ENCODE peak calls at places on chromosomes 6 and 20, in seven cellular contexts. D, G, N, Y, C, T and X are unnamed samples.

GRCh38 chr6:153074761-153075160 is 56.3 kb downstream of the RGS17 start:
- DNase-seq in D (no peak), G (no peak), N (no peak), Y (no peak), C (no peak), T (no peak), X (peak)

GRCh38 chr6:28489366-28490190 is 26.0 kb downstream of the GPX6 start:
- DNase-seq in D (peak), G (peak), N (no peak), Y (peak), C (peak), T (peak), X (peak)

GRCh38 chr6:157268835-157269234 is 54.5 kb downstream of the TMEM242 start:
- DNase-seq in D (no peak), G (no peak), N (no peak), Y (no peak), C (no peak), T (no peak), X (no peak)

GRCh38 chr6:135605278-135605790 is 107.8 kb upstream of the AHI1 start:
- DNase-seq in D (no peak), G (no peak), N (no peak), Y (no peak), C (no peak), T (no peak), X (no peak)

GRCh38 chr6:39350723-39351505 is 28.4 kb upstream of the KCNK16 start:
- DNase-seq in D (no peak), G (no peak), N (no peak), Y (no peak), C (no peak), T (no peak), X (no peak)

GRCh38 chr6:14784596-14785360 is 461.1 kb upstream of the JARID2 start:
- DNase-seq in D (no peak), G (no peak), N (no peak), Y (peak), C (no peak), T (peak), X (no peak)

GRCh38 chr6:74596586-74596985 is 609.3 kb downstream of the COL12A1 start:
- DNase-seq in D (no peak), G (no peak), N (no peak), Y (no peak), C (no peak), T (no peak), X (no peak)

GRCh38 chr6:149132336-149132735 is 185.2 kb upstream of the TAB2 start:
- DNase-seq in D (no peak), G (no peak), N (no peak), Y (no peak), C (no peak), T (no peak), X (no peak)

GRCh38 chr20:32443386-32443974 is 85.3 kb downstream of the ASXL1 start:
- DNase-seq in D (no peak), G (no peak), N (no peak), Y (no peak), C (no peak), T (peak), X (no peak)

GRCh38 chr6:109918227-109918626 is 59.9 kb upstream of the GPR6 start:
- DNase-seq in D (no peak), G (no peak), N (no peak), Y (no peak), C (no peak), T (no peak), X (no peak)

GRCh38 chr6:139271056-139271455 is 20.7 kb downstream of the TXLNB start:
- DNase-seq in D (no peak), G (no peak), N (peak), Y (no peak), C (no peak), T (no peak), X (no peak)

GRCh38 chr6:17101422-17102257 is at the start of gene STMND1:
- DNase-seq in D (no peak), G (no peak), N (peak), Y (no peak), C (no peak), T (no peak), X (no peak)

GRCh38 chr6:11424395-11425050 is 113.0 kb upstream of the TMEM170B start:
- DNase-seq in D (no peak), G (peak), N (peak), Y (no peak), C (no peak), T (no peak), X (no peak)

GRCh38 chr6:49646130-49646824 is 9.6 kb upstream of the RHAG start:
- DNase-seq in D (no peak), G (no peak), N (no peak), Y (no peak), C (no peak), T (no peak), X (no peak)

GRCh38 chr20:62129731-62130531 is 7.7 kb downstream of the LSM14B start:
- DNase-seq in D (no peak), G (no peak), N (no peak), Y (no peak), C (no peak), T (no peak), X (no peak)

GRCh38 chr20:61045876-61046585 is 206.0 kb upstream of the CDH4 start:
- DNase-seq in D (no peak), G (no peak), N (no peak), Y (peak), C (no peak), T (peak), X (no peak)

GRCh38 chr20:48002517-48002970 is 217.3 kb upstream of the SULF2 start:
- DNase-seq in D (no peak), G (no peak), N (no peak), Y (peak), C (no peak), T (no peak), X (no peak)

GRCh38 chr6:148438593-148438992 is 96.0 kb downstream of the SASH1 start:
- DNase-seq in D (no peak), G (no peak), N (no peak), Y (no peak), C (no peak), T (no peak), X (no peak)

GRCh38 chr20:62149532-62150235 is 6.1 kb downstream of the SS18L1 start:
- DNase-seq in D (no peak), G (no peak), N (no peak), Y (no peak), C (no peak), T (no peak), X (no peak)

GRCh38 chr6:151071295-151071694 is 168.5 kb upstream of the AKAP12 start:
- DNase-seq in D (peak), G (peak), N (peak), Y (no peak), C (no peak), T (no peak), X (peak)

GRCh38 chr6:5063617-5064016 is 21.5 kb upstream of the PPP1R3G start:
- DNase-seq in D (no peak), G (no peak), N (no peak), Y (no peak), C (no peak), T (no peak), X (no peak)

GRCh38 chr6:159984268-159984786 is 15.4 kb downstream of the IGF2R start:
- DNase-seq in D (no peak), G (no peak), N (peak), Y (no peak), C (no peak), T (no peak), X (no peak)

GRCh38 chr6:63447134-63447533 is 125.1 kb upstream of the LOC128125822 start:
- DNase-seq in D (no peak), G (no peak), N (no peak), Y (no peak), C (no peak), T (no peak), X (no peak)

GRCh38 chr6:134436950-134437349 is 119.0 kb upstream of the SGK1 start:
- DNase-seq in D (no peak), G (no peak), N (no peak), Y (no peak), C (no peak), T (no peak), X (no peak)

GRCh38 chr6:25085761-25086160 is 150.0 kb upstream of the RIPOR2 start:
- DNase-seq in D (no peak), G (peak), N (no peak), Y (no peak), C (no peak), T (peak), X (no peak)

GRCh38 chr20:32495217-32495565 is 89.9 kb downstream of the NOL4L start:
- DNase-seq in D (no peak), G (no peak), N (no peak), Y (no peak), C (no peak), T (no peak), X (no peak)

GRCh38 chr20:50815162-50815989 is 20.5 kb downstream of the BCAS4 start:
- DNase-seq in D (no peak), G (no peak), N (peak), Y (no peak), C (no peak), T (no peak), X (no peak)

GRCh38 chr6:114039835-114040234 is 68.9 kb upstream of the HDAC2 start:
- DNase-seq in D (no peak), G (no peak), N (no peak), Y (no peak), C (no peak), T (no peak), X (no peak)